ENCODE peak calls at places on chromosomes 4 and X, in four cellular contexts. One of them, this sample, is unnamed.
A peak's percentile ranks its signal among the peaks of the same experiment; 100 is the strongest.

GRCh38 chr4:1363540-1363939 is 16.5 kb downstream of the UVSSA start:
- DNase-seq in astrocyte of the spinal cord: no peak
- DNase-seq in tibial artery: no peak
- DNase-seq in cardiac fibroblast: no peak
- DNase-seq in this sample: no peak

GRCh38 chrX:40933132-40934078 is 151.8 kb upstream of the USP9X start:
- DNase-seq in astrocyte of the spinal cord: peak; percentile 61
- DNase-seq in tibial artery: no peak
- DNase-seq in cardiac fibroblast: peak; percentile 69
- DNase-seq in this sample: peak; percentile 69

GRCh38 chrX:134470013-134470412 is 10.0 kb downstream of the HPRT1 start:
- DNase-seq in cardiac fibroblast: no peak
- DNase-seq in astrocyte of the spinal cord: no peak
- DNase-seq in tibial artery: no peak
- DNase-seq in this sample: no peak

GRCh38 chrX:332916-333610 is 14.5 kb upstream of the GTPBP6 start:
- DNase-seq in cardiac fibroblast: no peak
- DNase-seq in tibial artery: no peak
- DNase-seq in astrocyte of the spinal cord: no peak
- DNase-seq in this sample: no peak

GRCh38 chrX:11239230-11239629 is 54.0 kb upstream of the AMELX start:
- DNase-seq in astrocyte of the spinal cord: peak; percentile 15
- DNase-seq in cardiac fibroblast: peak; percentile 44
- DNase-seq in tibial artery: no peak
- DNase-seq in this sample: peak; percentile 45

GRCh38 chr4:158523990-158524545 is 2.4 kb downstream of the RXFP1 start:
- DNase-seq in astrocyte of the spinal cord: no peak
- DNase-seq in cardiac fibroblast: no peak
- DNase-seq in tibial artery: no peak
- DNase-seq in this sample: no peak

GRCh38 chrX:40244116-40244515 is 146.4 kb upstream of the BCOR start:
- DNase-seq in tibial artery: no peak
- DNase-seq in cardiac fibroblast: no peak
- DNase-seq in astrocyte of the spinal cord: no peak
- DNase-seq in this sample: no peak

GRCh38 chr4:168409089-168409801 is 71.0 kb downstream of the DDX60L start:
- DNase-seq in cardiac fibroblast: peak; percentile 27
- DNase-seq in astrocyte of the spinal cord: peak; percentile 65
- DNase-seq in tibial artery: no peak
- DNase-seq in this sample: peak; percentile 59

GRCh38 chrX:63330681-63331080 is 20.5 kb downstream of the SPIN4 start:
- DNase-seq in cardiac fibroblast: no peak
- DNase-seq in astrocyte of the spinal cord: no peak
- DNase-seq in tibial artery: no peak
- DNase-seq in this sample: peak; percentile 5

GRCh38 chr4:126957555-126958440 is 675.0 kb upstream of the INTU start:
- DNase-seq in cardiac fibroblast: peak; percentile 55
- DNase-seq in tibial artery: no peak
- DNase-seq in astrocyte of the spinal cord: peak; percentile 41
- DNase-seq in this sample: peak; percentile 68

GRCh38 chr4:113899260-113900177 is 79.9 kb downstream of the ARSJ start:
- DNase-seq in tibial artery: no peak
- DNase-seq in cardiac fibroblast: no peak
- DNase-seq in astrocyte of the spinal cord: no peak
- DNase-seq in this sample: no peak

GRCh38 chr4:8575457-8575856 is 4.7 kb upstream of the GPR78 start:
- DNase-seq in cardiac fibroblast: no peak
- DNase-seq in astrocyte of the spinal cord: no peak
- DNase-seq in tibial artery: no peak
- DNase-seq in this sample: no peak

GRCh38 chr4:7799306-7799705 is 140.4 kb downstream of the AFAP1 start:
- DNase-seq in astrocyte of the spinal cord: no peak
- DNase-seq in tibial artery: no peak
- DNase-seq in cardiac fibroblast: no peak
- DNase-seq in this sample: no peak

GRCh38 chr4:21012851-21013331 is 312.6 kb downstream of the PACRGL start:
- DNase-seq in tibial artery: no peak
- DNase-seq in astrocyte of the spinal cord: peak; percentile 39
- DNase-seq in cardiac fibroblast: no peak
- DNase-seq in this sample: peak; percentile 3

GRCh38 chr4:1285790-1286553 is 3.7 kb upstream of the MAEA start:
- DNase-seq in tibial artery: no peak
- DNase-seq in cardiac fibroblast: peak; percentile 10
- DNase-seq in astrocyte of the spinal cord: no peak
- DNase-seq in this sample: no peak

GRCh38 chr4:89410687-89411086 is 103.1 kb upstream of the GPRIN3 start:
- DNase-seq in astrocyte of the spinal cord: peak; percentile 32
- DNase-seq in tibial artery: no peak
- DNase-seq in cardiac fibroblast: peak; percentile 38
- DNase-seq in this sample: peak; percentile 45

GRCh38 chrX:29627833-29628232 is 587.5 kb upstream of the MAGEB2 start:
- DNase-seq in cardiac fibroblast: peak; percentile 13
- DNase-seq in tibial artery: no peak
- DNase-seq in astrocyte of the spinal cord: no peak
- DNase-seq in this sample: peak; percentile 4

GRCh38 chr4:37562592-37562991 is 123.6 kb downstream of the RELL1 start:
- DNase-seq in tibial artery: no peak
- DNase-seq in cardiac fibroblast: no peak
- DNase-seq in astrocyte of the spinal cord: peak; percentile 7
- DNase-seq in this sample: peak; percentile 32

GRCh38 chr4:57093816-57094481 is 16.2 kb downstream of the IGFBP7 start:
- DNase-seq in cardiac fibroblast: no peak
- DNase-seq in tibial artery: peak; percentile 64
- DNase-seq in astrocyte of the spinal cord: no peak
- DNase-seq in this sample: peak; percentile 39

GRCh38 chrX:41314204-41314603 is 19.8 kb upstream of the DDX3X start:
- DNase-seq in cardiac fibroblast: no peak
- DNase-seq in astrocyte of the spinal cord: no peak
- DNase-seq in tibial artery: no peak
- DNase-seq in this sample: no peak

GRCh38 chr4:181845617-181846016 is 397.6 kb upstream of the TENM3 start:
- DNase-seq in tibial artery: no peak
- DNase-seq in cardiac fibroblast: no peak
- DNase-seq in astrocyte of the spinal cord: no peak
- DNase-seq in this sample: peak; percentile 13

GRCh38 chrX:70635227-70635626 is 190.6 kb downstream of the DLG3 start:
- DNase-seq in cardiac fibroblast: no peak
- DNase-seq in astrocyte of the spinal cord: no peak
- DNase-seq in tibial artery: no peak
- DNase-seq in this sample: no peak

GRCh38 chr4:110678517-110678916 is 55.6 kb upstream of the PITX2 start:
- DNase-seq in astrocyte of the spinal cord: no peak
- DNase-seq in tibial artery: no peak
- DNase-seq in cardiac fibroblast: no peak
- DNase-seq in this sample: no peak

GRCh38 chr4:159016527-159017137 is 86.2 kb upstream of the RAPGEF2 start:
- DNase-seq in cardiac fibroblast: no peak
- DNase-seq in tibial artery: no peak
- DNase-seq in astrocyte of the spinal cord: peak; percentile 74
- DNase-seq in this sample: peak; percentile 86

GRCh38 chr4:147596976-147597375 is 20.2 kb upstream of the TMEM184C start:
- DNase-seq in astrocyte of the spinal cord: peak; percentile 85
- DNase-seq in cardiac fibroblast: peak; percentile 83
- DNase-seq in tibial artery: no peak
- DNase-seq in this sample: peak; percentile 86

GRCh38 chr4:163764569-163764968 is 270.1 kb downstream of the TMA16 start:
- DNase-seq in cardiac fibroblast: no peak
- DNase-seq in astrocyte of the spinal cord: no peak
- DNase-seq in tibial artery: no peak
- DNase-seq in this sample: no peak

GRCh38 chrX:152907084-152907651 is 9.3 kb downstream of the ZNF185 start:
- DNase-seq in cardiac fibroblast: peak; percentile 71
- DNase-seq in astrocyte of the spinal cord: peak; percentile 79
- DNase-seq in tibial artery: no peak
- DNase-seq in this sample: peak; percentile 74

GRCh38 chr4:186727149-186727976 is 3.7 kb upstream of the FAT1 start:
- DNase-seq in tibial artery: no peak
- DNase-seq in astrocyte of the spinal cord: peak; percentile 24
- DNase-seq in cardiac fibroblast: no peak
- DNase-seq in this sample: no peak
- H3K4me3 ChIP-seq in tibial artery: peak overlapping the region; percentile 74
- H3K4me3 ChIP-seq in astrocyte of the spinal cord: peak overlapping the region; percentile 96
- H3K4me3 ChIP-seq in cardiac fibroblast: peak overlapping the region; percentile 82
- H3K4me3 ChIP-seq in this sample: peak overlapping the region; percentile 65

GRCh38 chr4:5821665-5822358 is 71.1 kb downstream of the CRMP1 start:
- DNase-seq in astrocyte of the spinal cord: no peak
- DNase-seq in tibial artery: no peak
- DNase-seq in cardiac fibroblast: no peak
- DNase-seq in this sample: no peak
- TF ChIP-seq CTCF in astrocyte of the spinal cord: peak; percentile 74
- TF ChIP-seq CTCF in tibial artery: peak; percentile 31
- TF ChIP-seq CTCF in cardiac fibroblast: peak; percentile 81
- TF ChIP-seq CTCF in this sample: peak; percentile 74

DNA sequence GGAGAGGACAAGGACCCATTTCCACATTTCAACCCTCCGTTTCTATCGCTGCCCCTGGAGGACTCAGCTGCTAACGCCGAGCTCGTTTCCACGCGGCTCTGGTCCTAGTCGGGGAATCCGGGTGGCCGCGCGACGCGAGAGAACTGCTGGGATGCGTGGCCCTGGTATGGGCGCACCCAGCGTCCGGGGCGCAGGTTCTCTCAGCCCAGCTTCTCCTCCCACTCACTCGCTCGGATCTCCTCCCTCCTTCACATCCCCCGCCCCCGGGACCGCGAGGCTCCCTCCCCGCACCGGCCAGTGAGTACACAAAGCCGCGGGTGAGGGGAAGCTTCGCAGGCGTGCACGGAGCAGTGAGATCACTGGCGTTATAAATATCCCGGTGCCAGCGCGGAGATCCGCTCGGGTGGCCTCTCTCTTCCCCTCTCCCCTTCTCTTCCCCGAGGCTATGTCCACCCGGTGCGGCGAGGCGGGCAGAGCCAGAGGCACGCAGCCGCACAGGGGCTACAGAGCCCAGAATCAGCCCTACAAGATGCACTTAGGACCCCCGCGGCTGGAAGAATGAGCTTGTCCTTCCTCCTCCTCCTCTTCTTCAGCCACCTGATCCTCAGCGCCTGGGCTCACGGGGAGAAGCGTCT is at the start of gene FGF5:
- DNase-seq in astrocyte of the spinal cord: peak; percentile 94
- DNase-seq in cardiac fibroblast: peak; percentile 85
- DNase-seq in tibial artery: peak; percentile 38
- DNase-seq in this sample: peak; percentile 52
- H3K4me3 ChIP-seq in astrocyte of the spinal cord: peak within 1 kb of the TSS; percentile 90
- H3K4me3 ChIP-seq in cardiac fibroblast: peak within 1 kb of the TSS; percentile 87
- H3K4me3 ChIP-seq in tibial artery: peak within 1 kb of the TSS; percentile 53
- H3K4me3 ChIP-seq in this sample: peak within 1 kb of the TSS; percentile 57

GRCh38 chr4:24475756-24476155 is 108.6 kb downstream of the DHX15 start:
- DNase-seq in astrocyte of the spinal cord: no peak
- DNase-seq in cardiac fibroblast: no peak
- DNase-seq in tibial artery: no peak
- DNase-seq in this sample: no peak
- TF ChIP-seq CTCF in astrocyte of the spinal cord: no peak
- TF ChIP-seq CTCF in cardiac fibroblast: no peak
- TF ChIP-seq CTCF in tibial artery: no peak
- TF ChIP-seq CTCF in this sample: no peak

This sample was measured in choroid plexus epithelial cell.